ENCODE peak calls at places on chromosome 1, in eight cellular contexts. Q, A, M, U, N, T, Y and D are unnamed samples.

GRCh38 chr1:228276901-228277490 is 69.2 kb downstream of the OBSCN start:
- DNase-seq in Q (no peak), A (no peak), M (peak; percentile 24), U (no peak), N (no peak), T (no peak), Y (peak; percentile 53), D (no peak)

GRCh38 chr1:235919127-235919796 is 52.6 kb upstream of the LYST start:
- DNase-seq in Q (no peak), A (no peak), M (no peak), U (no peak), N (no peak), T (no peak), Y (no peak), D (no peak)

GRCh38 chr1:209584186-209584776 is 767 bp downstream of the CAMK1G start:
- DNase-seq in Q (no peak), A (no peak), M (no peak), U (no peak), N (peak; percentile 27), T (no peak), Y (no peak), D (no peak)

GRCh38 chr1:15343729-15344128 is 66.0 kb upstream of the EFHD2 start:
- DNase-seq in Q (no peak), A (peak; percentile 22), M (peak; percentile 47), U (peak; percentile 85), N (peak; percentile 49), T (no peak), Y (no peak), D (no peak)

GRCh38 chr1:99227498-99227897 is 36.8 kb upstream of the PLPPR4 start:
- DNase-seq in Q (no peak), A (no peak), M (no peak), U (no peak), N (no peak), T (no peak), Y (no peak), D (no peak)

GRCh38 chr1:6690186-6690585 is 11.4 kb downstream of the DNAJC11 start:
- DNase-seq in Q (no peak), A (no peak), M (no peak), U (no peak), N (no peak), T (no peak), Y (no peak), D (no peak)

GRCh38 chr1:117161887-117162286 is 40.3 kb upstream of the TRIM45 start:
- DNase-seq in Q (no peak), A (no peak), M (no peak), U (no peak), N (no peak), T (no peak), Y (no peak), D (no peak)

GRCh38 chr1:228964178-228964819 is 229.0 kb downstream of the RHOU start:
- DNase-seq in Q (no peak), A (peak; percentile 94), M (no peak), U (no peak), N (no peak), T (no peak), Y (no peak), D (no peak)

GRCh38 chr1:18977428-18977827 is 21.0 kb upstream of the IFFO2 start:
- DNase-seq in Q (no peak), A (no peak), M (no peak), U (no peak), N (no peak), T (no peak), Y (no peak), D (no peak)

GRCh38 chr1:30409476-30410152 is 313.8 kb downstream of the MATN1 start:
- DNase-seq in Q (no peak), A (no peak), M (no peak), U (peak; percentile 1), N (no peak), T (no peak), Y (no peak), D (no peak)

GRCh38 chr1:27068922-27069321 is 56.3 kb upstream of the TENT5B start:
- DNase-seq in Q (no peak), A (no peak), M (no peak), U (no peak), N (no peak), T (no peak), Y (no peak), D (no peak)

GRCh38 chr1:96688737-96689136 is 32.8 kb upstream of the PTBP2 start:
- DNase-seq in Q (no peak), A (no peak), M (peak; percentile 16), U (no peak), N (peak; percentile 41), T (no peak), Y (no peak), D (no peak)

GRCh38 chr1:81689531-81689941 is 111.2 kb upstream of the ADGRL2 start:
- DNase-seq in Q (no peak), A (peak; percentile 86), M (peak; percentile 14), U (no peak), N (no peak), T (no peak), Y (no peak), D (no peak)

GRCh38 chr1:229217716-229218115 is 53.2 kb upstream of the RAB4A start:
- DNase-seq in Q (no peak), A (no peak), M (no peak), U (no peak), N (no peak), T (no peak), Y (no peak), D (no peak)

GRCh38 chr1:110443393-110443918 is 7.5 kb upstream of the PROK1 start:
- DNase-seq in Q (no peak), A (no peak), M (no peak), U (no peak), N (no peak), T (no peak), Y (no peak), D (no peak)

GRCh38 chr1:227948493-227949260 is 945 bp upstream of the WNT9A start:
- DNase-seq in Q (no peak), A (no peak), M (peak; percentile 34), U (no peak), N (no peak), T (peak; percentile 31), Y (peak; percentile 66), D (no peak)

GRCh38 chr1:78553859-78554258 is 63.1 kb downstream of the PTGFR start:
- DNase-seq in Q (no peak), A (no peak), M (peak; percentile 69), U (no peak), N (peak; percentile 13), T (no peak), Y (no peak), D (no peak)

DNA sequence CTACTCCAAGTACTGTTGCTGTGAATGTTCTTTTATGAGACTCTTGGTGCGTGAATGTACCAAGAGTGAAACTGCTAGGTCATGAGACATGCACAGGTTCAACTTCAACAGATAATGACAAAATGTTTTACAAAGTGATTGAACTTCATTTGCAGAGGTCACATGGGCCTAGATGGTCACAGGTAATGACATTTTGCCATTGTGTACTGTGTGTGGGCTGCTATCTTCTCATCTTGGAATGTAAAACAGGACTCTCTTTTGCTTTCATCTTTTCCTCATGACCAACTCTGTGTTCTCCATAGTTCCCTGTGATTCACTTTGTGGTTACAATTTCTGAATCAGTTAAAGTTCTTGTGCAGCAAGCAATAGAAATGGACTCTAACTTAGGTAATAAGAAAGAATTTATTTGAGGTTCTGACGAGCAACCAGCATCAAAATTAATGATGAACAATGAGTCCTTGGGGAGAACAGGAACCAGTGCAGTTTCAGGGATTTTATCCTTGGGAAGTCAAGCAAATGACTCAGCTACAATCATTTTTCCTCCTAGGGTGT is 16.2 kb upstream of the TSNAX start:
- DNase-seq in Q (no peak), A (peak; percentile 54), M (no peak), U (no peak), N (no peak), T (no peak), Y (no peak), D (no peak)
- H3K27ac ChIP-seq in Q (no peak overlapping the region), A (no peak overlapping the region), M (no peak overlapping the region), U (no peak overlapping the region), N (no peak overlapping the region), T (no peak overlapping the region), Y (no peak overlapping the region), D (no peak overlapping the region)

DNA sequence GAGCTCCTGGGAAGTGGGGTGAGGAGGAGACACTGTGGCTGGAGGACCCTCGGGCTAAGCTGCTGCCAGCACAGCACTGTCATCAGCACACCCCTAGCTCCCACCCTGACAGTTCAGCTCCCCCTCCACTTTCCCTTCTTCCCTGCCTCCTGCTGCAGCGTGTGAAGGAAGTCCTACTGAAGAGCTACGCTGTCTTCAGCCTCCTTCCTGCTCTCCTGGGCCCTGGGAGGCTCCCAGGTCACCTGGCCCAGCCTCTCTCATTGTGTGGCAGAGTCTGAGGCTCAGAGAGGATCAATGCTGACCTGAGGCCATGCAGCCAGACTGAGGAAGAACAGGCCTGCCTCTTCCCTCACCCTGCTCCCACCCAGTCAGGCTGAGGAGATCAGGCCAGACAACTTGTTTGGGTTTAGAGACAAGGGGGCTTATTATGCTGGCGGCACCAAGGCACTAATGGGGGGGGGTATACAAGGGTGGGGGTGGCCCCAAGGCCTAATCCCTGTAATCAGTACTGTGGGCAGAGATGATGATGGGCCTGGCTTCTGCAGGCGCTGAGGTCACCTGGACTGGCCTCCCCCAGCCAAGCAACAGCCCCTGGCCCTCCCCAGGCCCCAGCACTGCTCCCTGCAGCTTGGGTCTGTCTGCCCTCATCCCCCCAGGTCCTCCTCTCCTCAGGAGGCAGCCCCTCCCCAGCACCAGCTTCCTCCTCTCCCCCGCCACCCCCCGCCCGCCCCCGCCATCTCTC is 9.1 kb downstream of the NES start:
- DNase-seq in Q (no peak), A (no peak), M (no peak), U (no peak), N (peak; percentile 50), T (no peak), Y (peak; percentile 20), D (no peak)
- H3K27ac ChIP-seq in Q (no peak overlapping the region), A (peak overlapping the region; percentile 5), M (peak overlapping the region; percentile 63), U (peak overlapping the region; percentile 73), N (peak overlapping the region; percentile 80), T (peak overlapping the region; percentile 87), Y (no peak overlapping the region), D (peak overlapping the region; percentile 18)

GRCh38 chr1:161706116-161706482 is 930 bp upstream of the FCRLA start:
- DNase-seq in Q (no peak), A (peak; percentile 75), M (no peak), U (no peak), N (no peak), T (no peak), Y (no peak), D (no peak)
- H3K27ac ChIP-seq in Q (no peak overlapping the region), A (peak overlapping the region; percentile 19), M (no peak overlapping the region), U (no peak overlapping the region), N (no peak overlapping the region), T (peak overlapping the region; percentile 57), Y (no peak overlapping the region), D (peak overlapping the region; percentile 20)

GRCh38 chr1:206000641-206001339 is 2.4 kb downstream of the RAB7B start:
- DNase-seq in Q (no peak), A (peak; percentile 43), M (no peak), U (no peak), N (no peak), T (no peak), Y (no peak), D (no peak)

GRCh38 chr1:206001476-206001888 is 1.7 kb downstream of the RAB7B start:
- DNase-seq in Q (no peak), A (peak; percentile 97), M (no peak), U (no peak), N (no peak), T (no peak), Y (no peak), D (peak; percentile 30)

GRCh38 chr1:206002833-206003532 is at the start of gene RAB7B:
- DNase-seq in Q (no peak), A (peak; percentile 76), M (no peak), U (peak; percentile 61), N (no peak), T (no peak), Y (no peak), D (peak; percentile 25)

GRCh38 chr1:206004269-206004800 is 1.1 kb upstream of the RAB7B start:
- DNase-seq in Q (no peak), A (no peak), M (no peak), U (no peak), N (no peak), T (no peak), Y (no peak), D (no peak)

GRCh38 chr1:206002160-206002559 is 1.0 kb downstream of the RAB7B start:
- DNase-seq in Q (no peak), A (no peak), M (no peak), U (peak; percentile 46), N (no peak), T (no peak), Y (no peak), D (no peak)
- H3K27ac ChIP-seq in Q (no peak overlapping the region), A (no peak overlapping the region), M (no peak overlapping the region), U (peak overlapping the region; percentile 69), N (no peak overlapping the region), T (peak overlapping the region; percentile 60), Y (no peak overlapping the region), D (no peak overlapping the region)